ENCODE peak calls at places on chromosome 21, in ten cellular contexts. J is psoas muscle, X is spleen, M is OCI-LY7, Y is left ventricle myocardium inferior, Z is Panc1, Q is mesendoderm, U is fibroblast of lung, G is neuronal stem cell, K is A549. H is an unnamed sample.

GRCh38 chr21:36113647-36114428 is 21.0 kb upstream of the CBR3 start:
- DNase-seq in J (no peak), X (peak; percentile 77), M (no peak), Y (no peak), Z (no peak), Q (no peak), U (no peak), G (no peak), K (peak; percentile 61), H (peak; percentile 90)

GRCh38 chr21:23887709-23888303 is 1719.5 kb downstream of the MRPL39 start:
- DNase-seq in J (no peak), X (peak; percentile 87), M (no peak), Y (no peak), Z (no peak), Q (no peak), U (no peak), G (no peak), K (no peak), H (no peak)

GRCh38 chr21:14762734-14763694 is 216.9 kb upstream of the SAMSN1 start:
- DNase-seq in J (no peak), X (no peak), M (peak; percentile 88), Y (no peak), Z (no peak), Q (no peak), U (no peak), G (no peak), K (no peak), H (no peak)

GRCh38 chr21:45051580-45052434 is 22.6 kb upstream of the ADARB1 start:
- DNase-seq in J (peak; percentile 79), X (no peak), M (no peak), Y (no peak), Z (no peak), Q (no peak), U (no peak), G (no peak), K (no peak), H (no peak)

GRCh38 chr21:27070881-27071670 is 104.2 kb upstream of the ADAMTS5 start:
- DNase-seq in J (no peak), X (no peak), M (no peak), Y (no peak), Z (no peak), Q (no peak), U (peak; percentile 30), G (no peak), K (no peak), H (no peak)

GRCh38 chr21:35988396-35989140 is 71.8 kb downstream of the SETD4 start:
- DNase-seq in J (no peak), X (no peak), M (no peak), Y (no peak), Z (no peak), Q (peak; percentile 11), U (no peak), G (no peak), K (no peak), H (no peak)

GRCh38 chr21:15028186-15028585 is 36.6 kb downstream of the NRIP1 start:
- DNase-seq in J (no peak), X (no peak), M (no peak), Y (no peak), Z (no peak), Q (no peak), U (no peak), G (no peak), K (no peak), H (no peak)

GRCh38 chr21:40717008-40717407 is 129.9 kb downstream of the DSCAM start:
- DNase-seq in J (no peak), X (no peak), M (no peak), Y (no peak), Z (no peak), Q (no peak), U (no peak), G (no peak), K (no peak), H (no peak)

GRCh38 chr21:42574234-42575027 is 60.8 kb downstream of the SLC37A1 start:
- DNase-seq in J (no peak), X (no peak), M (no peak), Y (no peak), Z (no peak), Q (no peak), U (peak; percentile 33), G (no peak), K (no peak), H (peak; percentile 45)

GRCh38 chr21:28078126-28078525 is 914.6 kb downstream of the LTN1 start:
- DNase-seq in J (no peak), X (no peak), M (no peak), Y (no peak), Z (no peak), Q (no peak), U (no peak), G (no peak), K (no peak), H (no peak)

GRCh38 chr21:14366998-14367397 is 15.9 kb downstream of the HSPA13 start:
- DNase-seq in J (no peak), X (no peak), M (no peak), Y (no peak), Z (no peak), Q (no peak), U (no peak), G (no peak), K (no peak), H (no peak)

GRCh38 chr21:24844672-24845071 is 762.6 kb downstream of the MRPL39 start:
- DNase-seq in J (no peak), X (no peak), M (no peak), Y (no peak), Z (no peak), Q (no peak), U (peak; percentile 26), G (no peak), K (no peak), H (no peak)

GRCh38 chr21:17462276-17462981 is 50.4 kb upstream of the CXADR start:
- DNase-seq in J (no peak), X (no peak), M (no peak), Y (no peak), Z (no peak), Q (no peak), U (no peak), G (no peak), K (peak; percentile 76), H (no peak)

GRCh38 chr21:45011911-45012660 is 62.3 kb upstream of the ADARB1 start:
- DNase-seq in J (peak; percentile 62), X (peak; percentile 70), M (no peak), Y (peak; percentile 16), Z (peak; percentile 68), Q (peak; percentile 100), U (peak; percentile 77), G (peak; percentile 78), K (peak; percentile 38), H (peak; percentile 36)

GRCh38 chr21:29265690-29266479 is 32.8 kb upstream of the BACH1 start:
- DNase-seq in J (no peak), X (no peak), M (no peak), Y (no peak), Z (no peak), Q (peak; percentile 18), U (no peak), G (no peak), K (no peak), H (no peak)

DNA sequence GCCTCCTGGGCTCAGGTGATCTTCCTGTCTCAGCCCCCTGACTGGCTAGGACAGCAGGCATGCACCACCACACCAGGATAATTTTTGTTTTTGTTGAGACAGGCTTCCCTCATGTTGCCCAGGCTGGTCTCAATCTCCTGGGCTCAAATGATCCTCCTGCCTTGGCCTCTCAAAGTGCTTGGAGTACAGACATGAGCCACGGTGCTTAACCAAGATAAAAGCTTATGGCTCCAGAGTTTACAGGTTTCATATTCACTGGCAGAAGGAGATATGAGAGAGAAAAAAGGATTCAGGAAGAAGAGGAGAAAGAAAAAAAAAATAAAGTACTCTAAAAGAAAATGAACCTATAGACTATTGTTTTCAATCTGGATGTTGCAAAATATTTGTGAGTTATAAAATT is 748.8 kb upstream of the NCAM2 start:
- DNase-seq in J (no peak), X (no peak), M (no peak), Y (no peak), Z (no peak), Q (no peak), U (no peak), G (no peak), K (no peak), H (no peak)
- H3K4me3 ChIP-seq in J (no peak overlapping the region), X (no peak overlapping the region), M (no peak overlapping the region), Y (no peak overlapping the region), Z (no peak overlapping the region), Q (no peak overlapping the region), U (no peak overlapping the region), G (no peak overlapping the region), K (no peak overlapping the region), H (no peak overlapping the region)

GRCh38 chr21:34819357-34819999 is 150.7 kb downstream of the CLIC6 start:
- DNase-seq in J (peak; percentile 75), X (no peak), M (no peak), Y (no peak), Z (no peak), Q (peak; percentile 67), U (no peak), G (peak; percentile 29), K (no peak), H (no peak)

GRCh38 chr21:34815831-34816700 is 147.3 kb downstream of the CLIC6 start:
- DNase-seq in J (no peak), X (no peak), M (no peak), Y (no peak), Z (no peak), Q (no peak), U (no peak), G (no peak), K (no peak), H (no peak)

GRCh38 chr21:34817821-34818662 is 149.2 kb downstream of the CLIC6 start:
- DNase-seq in J (no peak), X (no peak), M (no peak), Y (no peak), Z (no peak), Q (no peak), U (no peak), G (no peak), K (no peak), H (no peak)

GRCh38 chr21:34820051-34820450 is 151.3 kb downstream of the CLIC6 start:
- DNase-seq in J (no peak), X (no peak), M (no peak), Y (no peak), Z (no peak), Q (peak; percentile 28), U (no peak), G (no peak), K (no peak), H (no peak)

GRCh38 chr21:34818663-34819158 is 149.9 kb downstream of the CLIC6 start:
- DNase-seq in J (no peak), X (no peak), M (no peak), Y (no peak), Z (no peak), Q (no peak), U (peak; percentile 76), G (no peak), K (no peak), H (no peak)
- H3K27ac ChIP-seq in J (no peak overlapping the region), X (no peak overlapping the region), M (no peak overlapping the region), Y (no peak overlapping the region), Z (no peak overlapping the region), Q (no peak overlapping the region), U (peak overlapping the region; percentile 22), G (no peak overlapping the region), K (no peak overlapping the region), H (no peak overlapping the region)

GRCh38 chr21:38814126-38815059 is 8.7 kb downstream of the ETS2 start:
- DNase-seq in J (no peak), X (no peak), M (no peak), Y (no peak), Z (no peak), Q (peak; percentile 98), U (no peak), G (no peak), K (no peak), H (no peak)
- H3K4me1 ChIP-seq in J (peaks cover 39% of the 10 kb centered on the region), X (peaks cover 81% of the 10 kb centered on the region), M (peaks cover 5% of the 10 kb centered on the region), Y (peaks cover 73% of the 10 kb centered on the region), Z (peaks cover 76% of the 10 kb centered on the region), Q (peaks cover 16% of the 10 kb centered on the region), U (peaks cover 10% of the 10 kb centered on the region), G (no peaks in the 10 kb centered on the region), K (peaks cover 76% of the 10 kb centered on the region), H (peaks cover 79% of the 10 kb centered on the region)

GRCh38 chr21:18759751-18760161 is 356.2 kb upstream of the TMPRSS15 start:
- DNase-seq in J (no peak), X (no peak), M (no peak), Y (no peak), Z (no peak), Q (no peak), U (no peak), G (no peak), K (peak; percentile 5), H (no peak)
- H3K4me3 ChIP-seq in J (no peak overlapping the region), X (no peak overlapping the region), M (no peak overlapping the region), Y (no peak overlapping the region), Z (no peak overlapping the region), Q (no peak overlapping the region), U (no peak overlapping the region), G (no peak overlapping the region), K (no peak overlapping the region), H (no peak overlapping the region)

H was measured in lower lobe of right lung.